ENCODE peak calls at places on chromosome 6, in nine cellular contexts. D, Y, L, U, E, M, Z, B and C are unnamed samples.
A peak's percentile ranks its signal among the peaks of the same experiment; 100 is the strongest.

GRCh38 chr6:2976571-2977085 is 5.3 kb upstream of the SERPINB6 start:
- DNase-seq in D (no peak), Z (no peak), M (peak; percentile 56), B (no peak), E (peak; percentile 56), Y (no peak), U (peak; percentile 71), L (no peak), C (no peak)

GRCh38 chr6:19837511-19838441 is 606 bp downstream of the ID4 start:
- DNase-seq in D (no peak), L (no peak), Z (no peak), M (peak; percentile 28), B (peak; percentile 68), Y (no peak), E (no peak), U (no peak), C (peak; percentile 87)

GRCh38 chr6:121305957-121306607 is 28.2 kb downstream of the TBC1D32 start:
- DNase-seq in E (no peak), M (peak; percentile 45), B (no peak), D (no peak), Y (no peak), U (peak; percentile 49), L (no peak), Z (peak; percentile 58), C (no peak)

GRCh38 chr6:138175596-138175995 is 13.9 kb downstream of the ARFGEF3 start:
- DNase-seq in D (no peak), Z (no peak), M (no peak), L (no peak), E (no peak), U (no peak), B (no peak), Y (no peak), C (no peak)

GRCh38 chr6:158663465-158664167 is 13.8 kb downstream of the SYTL3 start:
- DNase-seq in B (no peak), L (no peak), Y (no peak), Z (no peak), M (no peak), U (peak; percentile 71), E (no peak), D (no peak), C (no peak)

GRCh38 chr6:16224409-16224808 is 14.0 kb upstream of the GMPR start:
- DNase-seq in Z (peak; percentile 63), U (no peak), B (no peak), Y (no peak), E (no peak), D (no peak), L (no peak), M (no peak), C (no peak)

GRCh38 chr6:67345946-67346345 is 1289.1 kb upstream of the ADGRB3 start:
- DNase-seq in D (no peak), M (no peak), Y (no peak), L (no peak), U (no peak), Z (peak; percentile 18), E (no peak), B (no peak), C (no peak)

GRCh38 chr6:99219788-99220187 is 129.7 kb downstream of the FAXC start:
- DNase-seq in B (no peak), M (no peak), Y (no peak), U (no peak), D (peak; percentile 6), E (no peak), L (no peak), Z (no peak), C (no peak)

GRCh38 chr6:161141173-161141572 is 132.7 kb downstream of the AGPAT4 start:
- DNase-seq in M (no peak), E (peak; percentile 25), U (no peak), D (no peak), B (no peak), Z (no peak), Y (peak; percentile 70), L (no peak), C (no peak)

GRCh38 chr6:108732101-108732870 is 115.9 kb upstream of the ARMC2 start:
- DNase-seq in B (no peak), Y (no peak), M (peak; percentile 44), D (no peak), E (no peak), L (no peak), U (peak; percentile 100), Z (no peak), C (no peak)

GRCh38 chr6:42821846-42822245 is 40.0 kb downstream of the BICRAL start:
- DNase-seq in Z (no peak), M (no peak), L (no peak), U (no peak), D (no peak), E (no peak), Y (no peak), B (no peak), C (no peak)

GRCh38 chr6:42820509-42821340 is 38.9 kb downstream of the BICRAL start:
- DNase-seq in D (no peak), Y (no peak), U (no peak), Z (no peak), B (peak; percentile 68), M (peak; percentile 15), L (no peak), E (no peak), C (no peak)

GRCh38 chr6:42818878-42819277 is 37.0 kb downstream of the BICRAL start:
- DNase-seq in Y (no peak), L (no peak), Z (no peak), D (no peak), U (no peak), M (no peak), B (no peak), E (no peak), C (no peak)

GRCh38 chr6:42821341-42821668 is 39.5 kb downstream of the BICRAL start:
- DNase-seq in L (no peak), D (no peak), M (no peak), B (no peak), Z (no peak), E (no peak), U (no peak), Y (no peak), C (no peak)

DNA sequence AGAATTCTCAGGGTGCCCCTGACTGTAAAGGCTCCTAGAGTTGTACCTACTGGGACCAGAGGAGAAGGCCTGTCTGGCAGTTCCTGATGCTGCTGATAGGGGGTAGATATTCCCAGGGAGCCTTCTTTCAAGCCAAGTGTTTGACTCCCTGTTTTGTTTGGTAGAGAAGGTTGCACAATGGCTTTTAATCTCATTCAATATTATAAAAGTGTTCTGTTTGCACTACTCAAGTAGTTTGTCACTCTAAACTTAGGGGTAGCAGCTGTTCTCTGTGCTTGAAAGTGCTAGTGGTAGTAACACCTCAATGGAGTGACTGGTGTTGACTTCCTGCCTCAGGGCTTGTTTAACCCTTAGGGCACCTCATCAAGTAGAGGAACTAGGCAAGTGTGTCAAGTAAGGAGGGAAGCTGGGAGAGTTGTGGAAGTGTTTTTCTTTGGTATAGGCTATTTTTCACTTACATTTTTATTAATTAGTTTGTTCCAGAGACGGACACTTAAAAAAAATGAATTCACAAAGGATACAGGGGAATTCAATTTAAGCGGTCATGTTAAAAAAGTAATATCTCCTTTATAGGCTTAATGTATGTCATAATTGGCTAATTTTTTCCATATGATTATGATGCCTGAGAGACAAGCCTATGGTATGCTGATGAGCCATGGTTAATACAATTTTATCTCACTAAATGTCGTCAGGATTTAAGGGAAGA is 38.1 kb downstream of the BICRAL start:
- DNase-seq in U (no peak), L (no peak), M (peak; percentile 23), E (no peak), B (no peak), Z (peak; percentile 46), D (peak; percentile 15), Y (no peak), C (no peak)
- TF ChIP-seq CTCF in U (no peak), L (peak; percentile 12), M (peak; percentile 42), E (peak; percentile 40), B (peak; percentile 29), Z (peak; percentile 17), D (no peak), Y (no peak), C (peak; percentile 11)

DNA sequence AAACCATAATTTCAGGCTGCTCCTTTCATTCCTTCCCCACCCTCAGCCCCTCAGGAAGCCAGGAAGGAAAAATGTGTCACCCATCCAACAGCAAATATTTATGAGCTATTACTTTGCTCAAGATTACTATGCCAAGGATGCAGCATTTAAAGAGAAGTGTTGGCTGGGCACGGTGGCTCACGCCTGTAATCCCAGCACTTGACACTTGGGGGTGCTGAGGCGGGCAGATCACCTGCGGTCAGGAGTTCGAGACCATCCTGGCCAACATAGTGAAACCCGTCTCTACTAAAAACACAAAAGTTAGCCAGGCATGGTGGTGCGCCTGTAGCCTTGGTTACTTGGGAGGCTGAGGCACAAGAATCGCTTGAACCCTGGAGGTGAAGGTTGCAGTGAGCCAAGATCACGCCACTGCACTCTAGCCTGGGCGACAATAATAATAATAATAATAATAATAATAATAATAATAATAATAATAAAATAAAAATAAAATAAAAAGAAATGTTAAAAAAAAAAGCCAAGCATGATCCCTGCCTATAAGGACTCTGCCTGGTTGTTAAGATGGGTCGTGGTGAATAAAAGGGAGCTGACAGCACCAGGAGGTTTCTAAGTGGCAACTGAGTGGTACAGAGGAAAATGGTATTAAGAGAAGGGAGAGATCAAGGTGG is 20.5 kb upstream of the TIAM2 start:
- DNase-seq in D (peak; percentile 25), Y (no peak), Z (no peak), E (no peak), U (no peak), L (no peak), M (no peak), B (no peak), C (no peak)
- TF ChIP-seq CTCF in D (no peak), Y (no peak), Z (peak; percentile 13), E (peak; percentile 33), U (no peak), L (no peak), M (no peak), B (no peak), C (no peak)

GRCh38 chr6:141598487-141598886 is 534.2 kb upstream of the GJE1 start:
- DNase-seq in U (no peak), B (no peak), E (no peak), L (no peak), M (peak; percentile 33), D (no peak), Z (no peak), Y (no peak), C (no peak)
- TF ChIP-seq CTCF in U (no peak), B (no peak), E (no peak), L (no peak), M (no peak), D (no peak), Z (no peak), Y (no peak), C (no peak)

GRCh38 chr6:48085131-48085741 is 25.8 kb downstream of the PTCHD4 start:
- DNase-seq in L (no peak), Z (no peak), D (no peak), U (no peak), B (no peak), E (no peak), M (no peak), Y (no peak), C (no peak)

GRCh38 chr6:48084201-48084600 is 26.8 kb downstream of the PTCHD4 start:
- DNase-seq in L (no peak), Z (no peak), D (no peak), B (no peak), E (no peak), U (no peak), M (no peak), Y (no peak), C (no peak)

GRCh38 chr6:48092550-48093217 is 18.3 kb downstream of the PTCHD4 start:
- DNase-seq in L (no peak), B (no peak), E (no peak), D (no peak), Z (no peak), M (no peak), Y (no peak), U (no peak), C (no peak)

GRCh38 chr6:48086187-48086586 is 24.8 kb downstream of the PTCHD4 start:
- DNase-seq in M (no peak), E (no peak), D (no peak), B (no peak), Y (no peak), L (no peak), Z (no peak), U (no peak), C (no peak)

GRCh38 chr6:48087448-48087847 is 23.5 kb downstream of the PTCHD4 start:
- DNase-seq in Z (peak; percentile 29), U (no peak), D (no peak), M (peak; percentile 74), L (no peak), Y (no peak), E (no peak), B (no peak), C (no peak)
- TF ChIP-seq CTCF in Z (peak; percentile 16), U (peak; percentile 63), D (no peak), M (no peak), L (peak; percentile 14), Y (no peak), E (peak; percentile 21), B (no peak), C (peak; percentile 68)